ENCODE peak calls at places on chromosomes 2 and 18, in four cellular contexts. One of them, this sample, is unnamed. For H3K4me1 and H3K9me3, the result is how much of the 10 kb centered on the place peaks cover.

GRCh38 chr2:241869087-241869961 is at the start of gene RTP5:
- DNase-seq in thyroid gland: no peak
- DNase-seq in tibial nerve: no peak
- DNase-seq in fibroblast of lung: no peak
- DNase-seq in this sample: no peak

GRCh38 chr2:68172990-68173715 is 15.5 kb downstream of the PNO1 start:
- DNase-seq in thyroid gland: no peak
- DNase-seq in tibial nerve: no peak
- DNase-seq in fibroblast of lung: no peak
- DNase-seq in this sample: no peak

GRCh38 chr2:127048618-127048935 is 58.4 kb downstream of the BIN1 start:
- DNase-seq in thyroid gland: no peak
- DNase-seq in tibial nerve: no peak
- DNase-seq in fibroblast of lung: no peak
- DNase-seq in this sample: no peak

GRCh38 chr18:72638353-72638752 is 94.2 kb upstream of the CBLN2 start:
- DNase-seq in thyroid gland: no peak
- DNase-seq in tibial nerve: no peak
- DNase-seq in fibroblast of lung: no peak
- DNase-seq in this sample: no peak

GRCh38 chr2:144430722-144431163 is 89.2 kb downstream of the ZEB2 start:
- DNase-seq in thyroid gland: peak
- DNase-seq in tibial nerve: no peak
- DNase-seq in fibroblast of lung: peak
- DNase-seq in this sample: no peak

GRCh38 chr2:197174539-197175094 is 136.0 kb downstream of the ANKRD44 start:
- DNase-seq in thyroid gland: no peak
- DNase-seq in tibial nerve: no peak
- DNase-seq in fibroblast of lung: peak
- DNase-seq in this sample: no peak

GRCh38 chr2:25879133-25879730 is 945 bp upstream of the ASXL2 start:
- DNase-seq in thyroid gland: no peak
- DNase-seq in tibial nerve: no peak
- DNase-seq in fibroblast of lung: peak
- DNase-seq in this sample: no peak

GRCh38 chr2:180077295-180077906 is 70.3 kb upstream of the CWC22 start:
- DNase-seq in thyroid gland: no peak
- DNase-seq in tibial nerve: no peak
- DNase-seq in fibroblast of lung: peak
- DNase-seq in this sample: no peak

GRCh38 chr2:108536133-108536780 is 2.0 kb downstream of the LIMS1 start:
- DNase-seq in thyroid gland: no peak
- DNase-seq in tibial nerve: no peak
- DNase-seq in fibroblast of lung: peak
- DNase-seq in this sample: no peak

GRCh38 chr2:137924019-137924418 is 40.3 kb upstream of the HNMT start:
- DNase-seq in thyroid gland: no peak
- DNase-seq in tibial nerve: no peak
- DNase-seq in fibroblast of lung: no peak
- DNase-seq in this sample: no peak

GRCh38 chr2:178473931-178474330 is 4.5 kb downstream of the FKBP7 start:
- DNase-seq in thyroid gland: peak
- DNase-seq in tibial nerve: no peak
- DNase-seq in fibroblast of lung: peak
- DNase-seq in this sample: no peak

GRCh38 chr2:27885656-27886055 is 4.5 kb downstream of the RBKS start:
- DNase-seq in thyroid gland: no peak
- DNase-seq in tibial nerve: no peak
- DNase-seq in fibroblast of lung: no peak
- DNase-seq in this sample: no peak

GRCh38 chr2:222861411-222862067 is 703 bp downstream of the ACSL3 start:
- DNase-seq in thyroid gland: peak
- DNase-seq in tibial nerve: no peak
- DNase-seq in fibroblast of lung: no peak
- DNase-seq in this sample: peak

GRCh38 chr2:231359484-231359883 is 36.0 kb upstream of the B3GNT7 start:
- DNase-seq in thyroid gland: no peak
- DNase-seq in tibial nerve: no peak
- DNase-seq in fibroblast of lung: no peak
- DNase-seq in this sample: no peak

GRCh38 chr2:165009466-165009865 is 54.1 kb upstream of the SLC38A11 start:
- DNase-seq in thyroid gland: no peak
- DNase-seq in tibial nerve: no peak
- DNase-seq in fibroblast of lung: no peak
- DNase-seq in this sample: no peak

GRCh38 chr2:19542796-19543195 is 184.4 kb upstream of the OSR1 start:
- DNase-seq in thyroid gland: no peak
- DNase-seq in tibial nerve: no peak
- DNase-seq in fibroblast of lung: peak
- DNase-seq in this sample: no peak

GRCh38 chr18:499351-500229 is 911 bp downstream of the COLEC12 start:
- DNase-seq in thyroid gland: no peak
- DNase-seq in tibial nerve: no peak
- DNase-seq in fibroblast of lung: peak
- DNase-seq in this sample: no peak

GRCh38 chr2:232574674-232575403 is 24.4 kb downstream of the EIF4E2 start:
- DNase-seq in thyroid gland: no peak
- DNase-seq in tibial nerve: no peak
- DNase-seq in fibroblast of lung: peak
- DNase-seq in this sample: no peak

GRCh38 chr2:165868211-165868610 is 74.2 kb upstream of the GALNT3 start:
- DNase-seq in thyroid gland: no peak
- DNase-seq in tibial nerve: no peak
- DNase-seq in fibroblast of lung: peak
- DNase-seq in this sample: no peak

GRCh38 chr2:28276076-28276618 is 116.5 kb upstream of the FOSL2 start:
- DNase-seq in thyroid gland: no peak
- DNase-seq in tibial nerve: no peak
- DNase-seq in fibroblast of lung: peak
- DNase-seq in this sample: no peak

GRCh38 chr18:1797265-1797664 is 774.0 kb downstream of the METTL4 start:
- DNase-seq in thyroid gland: no peak
- DNase-seq in tibial nerve: no peak
- DNase-seq in fibroblast of lung: no peak
- DNase-seq in this sample: no peak

GRCh38 chr18:43279015-43279758 is 1.9 kb upstream of the SYT4 start:
- DNase-seq in thyroid gland: no peak
- DNase-seq in tibial nerve: no peak
- DNase-seq in fibroblast of lung: peak
- DNase-seq in this sample: no peak

GRCh38 chr2:7672027-7672684 is 754.9 kb downstream of the RNF144A start:
- DNase-seq in thyroid gland: peak
- DNase-seq in tibial nerve: no peak
- DNase-seq in fibroblast of lung: peak
- DNase-seq in this sample: peak

GRCh38 chr2:135790423-135790822 is 46.6 kb downstream of the LCT start:
- DNase-seq in thyroid gland: no peak
- DNase-seq in tibial nerve: no peak
- DNase-seq in fibroblast of lung: no peak
- DNase-seq in this sample: no peak

GRCh38 chr2:32937602-32938450 is 8.9 kb upstream of the LTBP1 start:
- DNase-seq in thyroid gland: peak
- DNase-seq in tibial nerve: no peak
- DNase-seq in fibroblast of lung: peak
- DNase-seq in this sample: no peak

GRCh38 chr2:221817052-221817451 is 244.9 kb upstream of the EPHA4 start:
- DNase-seq in thyroid gland: no peak
- DNase-seq in tibial nerve: no peak
- DNase-seq in fibroblast of lung: peak
- DNase-seq in this sample: no peak

GRCh38 chr2:88187038-88187676 is 17.0 kb downstream of the THNSL2 start:
- DNase-seq in thyroid gland: peak
- DNase-seq in tibial nerve: peak
- DNase-seq in fibroblast of lung: peak
- DNase-seq in this sample: no peak

GRCh38 chr2:147224070-147224469 is 620.8 kb upstream of the ACVR2A start:
- DNase-seq in thyroid gland: no peak
- DNase-seq in tibial nerve: no peak
- DNase-seq in fibroblast of lung: no peak
- DNase-seq in this sample: no peak

GRCh38 chr2:121363632-121364420 is 78.8 kb upstream of the TFCP2L1 start:
- DNase-seq in thyroid gland: no peak
- DNase-seq in tibial nerve: peak
- DNase-seq in fibroblast of lung: peak
- DNase-seq in this sample: no peak

GRCh38 chr2:101253713-101254085 is 1.0 kb downstream of the CNOT11 start:
- DNase-seq in thyroid gland: no peak
- DNase-seq in tibial nerve: no peak
- DNase-seq in fibroblast of lung: no peak
- DNase-seq in this sample: no peak

GRCh38 chr2:73088703-73089102 is 17.2 kb upstream of the SFXN5 start:
- DNase-seq in thyroid gland: no peak
- DNase-seq in tibial nerve: no peak
- DNase-seq in fibroblast of lung: no peak
- DNase-seq in this sample: no peak

GRCh38 chr2:233711312-233712008 is 1.2 kb upstream of the UGT1A5 start:
- DNase-seq in thyroid gland: peak
- DNase-seq in tibial nerve: peak
- DNase-seq in fibroblast of lung: peak
- DNase-seq in this sample: peak

GRCh38 chr18:54386043-54386442 is 28.3 kb downstream of the C18orf54 start:
- DNase-seq in thyroid gland: no peak
- DNase-seq in tibial nerve: no peak
- DNase-seq in fibroblast of lung: no peak
- DNase-seq in this sample: no peak

GRCh38 chr2:20567159-20567925 is 83.6 kb downstream of the HS1BP3 start:
- DNase-seq in thyroid gland: no peak
- DNase-seq in tibial nerve: no peak
- DNase-seq in fibroblast of lung: no peak
- DNase-seq in this sample: no peak

GRCh38 chr2:16649353-16650286 is 16.0 kb downstream of the CYRIA start:
- DNase-seq in thyroid gland: no peak
- DNase-seq in tibial nerve: no peak
- DNase-seq in fibroblast of lung: no peak
- DNase-seq in this sample: no peak
- H3K4me1 ChIP-seq in thyroid gland: half or more
- H3K4me1 ChIP-seq in tibial nerve: under half
- H3K4me1 ChIP-seq in fibroblast of lung: under half
- H3K4me1 ChIP-seq in this sample: under half

DNA sequence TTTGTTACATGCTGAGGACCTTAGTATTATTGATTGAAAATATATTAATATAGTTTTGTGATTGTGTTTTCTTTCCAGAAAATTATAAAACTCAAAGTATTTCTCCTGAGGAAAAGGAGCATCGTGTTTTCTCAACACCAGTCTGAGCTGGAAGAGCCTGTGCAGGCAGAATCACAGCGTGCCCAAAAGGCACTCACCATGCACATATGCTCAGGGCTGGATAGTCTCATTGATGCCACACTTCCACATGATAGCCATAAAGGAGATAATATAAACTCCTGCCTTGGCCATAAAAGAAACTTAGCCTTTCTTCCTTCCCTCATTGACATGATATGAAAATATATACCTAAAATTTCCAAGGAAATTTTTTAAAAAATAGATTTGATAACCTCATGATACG is 4.0 kb downstream of the PDE1A start:
- DNase-seq in thyroid gland: peak
- DNase-seq in tibial nerve: no peak
- DNase-seq in fibroblast of lung: no peak
- DNase-seq in this sample: no peak
- H3K4me3 ChIP-seq in thyroid gland: no peak
- H3K4me3 ChIP-seq in tibial nerve: no peak
- H3K4me3 ChIP-seq in fibroblast of lung: no peak
- H3K4me3 ChIP-seq in this sample: no peak

GRCh38 chr2:97919858-97920257 is 75.9 kb downstream of the TMEM131 start:
- DNase-seq in thyroid gland: no peak
- DNase-seq in tibial nerve: no peak
- DNase-seq in fibroblast of lung: no peak
- DNase-seq in this sample: no peak
- H3K9me3 ChIP-seq in thyroid gland: under half
- H3K9me3 ChIP-seq in tibial nerve: under half
- H3K9me3 ChIP-seq in fibroblast of lung: under half
- H3K9me3 ChIP-seq in this sample: under half

DNA sequence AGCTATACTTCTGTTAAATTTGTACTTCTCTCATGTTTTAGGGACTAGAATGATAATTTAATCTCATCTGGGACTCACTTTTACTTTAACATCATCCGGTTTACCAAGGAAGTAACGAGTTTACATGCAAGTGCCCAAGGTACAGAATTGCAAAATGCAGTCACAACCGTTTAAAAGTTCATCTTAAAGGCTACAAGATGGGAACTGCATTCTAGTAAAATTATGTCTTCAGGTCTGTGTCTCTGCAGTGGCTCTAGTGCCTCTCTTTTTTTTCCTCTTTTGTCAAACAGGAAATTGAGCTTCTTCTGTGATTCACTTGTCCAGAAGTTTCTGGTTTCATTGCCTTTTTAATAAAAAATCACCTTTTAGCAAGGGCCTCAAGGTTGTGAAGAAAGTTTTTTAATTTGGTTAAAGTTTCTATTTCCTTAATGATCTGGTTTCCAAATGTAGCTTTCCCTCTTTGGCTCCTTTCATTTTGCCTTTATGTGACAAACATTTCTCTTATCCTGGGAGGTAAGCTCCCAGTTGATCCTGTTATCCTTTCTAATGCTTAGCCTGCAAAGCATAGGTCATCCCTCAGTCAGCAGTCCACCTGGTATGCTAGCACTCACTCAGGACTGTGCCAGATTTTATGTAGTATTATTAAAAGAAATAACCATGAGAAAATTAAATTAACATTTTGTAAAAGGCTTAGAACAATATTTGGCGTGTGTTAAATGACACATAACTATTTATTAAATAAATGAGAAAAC is 2.4 kb downstream of the GLS start:
- DNase-seq in thyroid gland: no peak
- DNase-seq in tibial nerve: no peak
- DNase-seq in fibroblast of lung: no peak
- DNase-seq in this sample: no peak
- H3K4me1 ChIP-seq in thyroid gland: half or more
- H3K4me1 ChIP-seq in tibial nerve: under half
- H3K4me1 ChIP-seq in fibroblast of lung: under half
- H3K4me1 ChIP-seq in this sample: half or more

GRCh38 chr2:119414894-119415293 is 16.8 kb upstream of the TMEM37 start:
- DNase-seq in thyroid gland: no peak
- DNase-seq in tibial nerve: no peak
- DNase-seq in fibroblast of lung: no peak
- DNase-seq in this sample: no peak
- H3K4me3 ChIP-seq in thyroid gland: no peak
- H3K4me3 ChIP-seq in tibial nerve: no peak
- H3K4me3 ChIP-seq in fibroblast of lung: no peak
- H3K4me3 ChIP-seq in this sample: no peak

GRCh38 chr18:35337256-35337655 is 7.0 kb downstream of the ZNF24 start:
- DNase-seq in thyroid gland: no peak
- DNase-seq in tibial nerve: no peak
- DNase-seq in fibroblast of lung: no peak
- DNase-seq in this sample: no peak
- H3K9me3 ChIP-seq in thyroid gland: under half
- H3K9me3 ChIP-seq in tibial nerve: under half
- H3K9me3 ChIP-seq in fibroblast of lung: under half
- H3K9me3 ChIP-seq in this sample: under half